ENCODE peak calls at places on chromosomes 12 and 14, in six cellular contexts. B is AG10803, K is AG04449, Q is A172, I is A673, X is AG20443. N is an unnamed sample.

GRCh38 chr14:23518716-23519115 is 32.8 kb downstream of the ZFHX2 start:
- DNase-seq in Q (no peak), I (no peak), B (no peak), K (no peak), X (no peak), N (peak)

GRCh38 chr14:86243158-86243557 is 713.2 kb downstream of the FLRT2 start:
- DNase-seq in I (no peak), B (no peak), K (no peak), Q (no peak), X (no peak), N (no peak)

GRCh38 chr12:57476162-57476992 is 3.3 kb downstream of the ARHGAP9 start:
- DNase-seq in K (no peak), X (no peak), I (no peak), Q (no peak), B (no peak), N (peak)

GRCh38 chr12:111406474-111407370 is 999 bp downstream of the SH2B3 start:
- DNase-seq in I (no peak), X (no peak), B (no peak), Q (no peak), K (no peak), N (peak)

GRCh38 chr14:105120056-105120455 is 48.5 kb downstream of the JAG2 start:
- DNase-seq in I (no peak), X (peak), Q (no peak), K (no peak), B (no peak), N (peak)

GRCh38 chr12:98744692-98745091 is 99.6 kb downstream of the APAF1 start:
- DNase-seq in I (peak), K (no peak), Q (no peak), X (peak), B (no peak), N (peak)

GRCh38 chr14:35883677-35884293 is 57.6 kb downstream of the BRMS1L start:
- DNase-seq in I (peak), K (no peak), B (peak), X (peak), Q (peak), N (peak)

GRCh38 chr12:88207921-88208640 is 66.0 kb downstream of the TMTC3 start:
- DNase-seq in X (peak), K (no peak), Q (no peak), B (peak), I (no peak), N (peak)

GRCh38 chr14:53044486-53044885 is 93.6 kb upstream of the FERMT2 start:
- DNase-seq in Q (peak), I (no peak), K (peak), B (peak), X (peak), N (peak)

GRCh38 chr14:21044106-21044618 is 2.0 kb downstream of the RNASE7 start:
- DNase-seq in X (no peak), Q (no peak), B (no peak), K (no peak), I (peak), N (no peak)

GRCh38 chr12:11730299-11731041 is 81.0 kb downstream of the ETV6 start:
- DNase-seq in I (no peak), K (no peak), B (no peak), X (no peak), Q (no peak), N (no peak)

GRCh38 chr12:64796205-64796845 is 28.1 kb upstream of the TBC1D30 start:
- DNase-seq in I (peak), Q (peak), B (peak), K (peak), X (peak), N (peak)

GRCh38 chr12:2959194-2959507 is at the start of gene TEAD4:
- DNase-seq in B (peak), K (no peak), Q (peak), I (peak), X (peak), N (peak)

GRCh38 chr12:94186461-94187237 is 38.3 kb downstream of the PLXNC1 start:
- DNase-seq in X (peak), K (no peak), I (peak), Q (no peak), B (peak), N (no peak)

GRCh38 chr14:74660167-74660566 is 48.1 kb upstream of the LTBP2 start:
- DNase-seq in K (no peak), I (no peak), X (no peak), B (no peak), Q (no peak), N (no peak)

GRCh38 chr12:110039085-110039807 is 9.1 kb downstream of the C12orf76 start:
- DNase-seq in Q (peak), K (peak), B (peak), X (peak), I (peak), N (peak)

GRCh38 chr14:99881011-99881410 is 87.8 kb downstream of the EML1 start:
- DNase-seq in I (no peak), X (peak), Q (no peak), K (no peak), B (peak), N (peak)

GRCh38 chr12:64609543-64610091 is 678 bp upstream of the RASSF3 start:
- DNase-seq in Q (no peak), X (peak), B (no peak), I (peak), K (no peak), N (peak)

GRCh38 chr14:50734950-50735697 is 67.0 kb upstream of the SAV1 start:
- DNase-seq in I (peak), X (no peak), K (no peak), Q (no peak), B (no peak), N (no peak)

GRCh38 chr12:116955382-116956021 is 44.8 kb downstream of the FBXW8 start:
- DNase-seq in I (peak), Q (no peak), B (no peak), K (no peak), X (no peak), N (no peak)

GRCh38 chr14:81246561-81247270 is 26.0 kb upstream of the GTF2A1 start:
- DNase-seq in B (peak), K (no peak), Q (no peak), I (no peak), X (peak), N (peak)

GRCh38 chr12:48442191-48442828 is 30.0 kb upstream of the ANP32D start:
- DNase-seq in B (no peak), I (no peak), X (no peak), K (no peak), Q (no peak), N (no peak)

GRCh38 chr12:91219511-91219910 is 36.9 kb upstream of the DCN start:
- DNase-seq in I (no peak), X (peak), Q (peak), B (peak), K (no peak), N (no peak)

GRCh38 chr14:53955671-53956426 is 776 bp downstream of the BMP4 start:
- DNase-seq in B (no peak), K (no peak), Q (no peak), I (peak), X (no peak), N (no peak)

GRCh38 chr12:12685305-12685704 is 10.7 kb downstream of the GPR19 start:
- DNase-seq in K (no peak), Q (no peak), I (no peak), B (no peak), X (no peak), N (no peak)

GRCh38 chr12:43914923-43915468 is 79.1 kb downstream of the TMEM117 start:
- DNase-seq in X (peak), K (no peak), I (peak), B (no peak), Q (no peak), N (no peak)

GRCh38 chr14:24741871-24742270 is 107.9 kb upstream of the GZMB start:
- DNase-seq in Q (peak), K (no peak), X (peak), B (peak), I (no peak), N (no peak)

GRCh38 chr12:102439391-102440108 is 40.8 kb downstream of the IGF1 start:
- DNase-seq in I (peak), Q (no peak), X (no peak), K (no peak), B (peak), N (no peak)

GRCh38 chr12:105092336-105092735 is 8.1 kb upstream of the ALDH1L2 start:
- DNase-seq in Q (no peak), I (no peak), B (no peak), K (no peak), X (no peak), N (no peak)

GRCh38 chr12:14390885-14391530 is 25.5 kb downstream of the ATF7IP start:
- DNase-seq in Q (no peak), I (no peak), K (no peak), X (no peak), B (no peak), N (no peak)

GRCh38 chr12:67430708-67431335 is 161.7 kb downstream of the CAND1 start:
- DNase-seq in Q (no peak), B (peak), I (no peak), X (peak), K (no peak), N (no peak)

GRCh38 chr12:113049976-113050742 is 6.4 kb upstream of the DTX1 start:
- DNase-seq in Q (no peak), B (no peak), K (no peak), X (no peak), I (no peak), N (peak)

GRCh38 chr12:48788852-48789775 is at the start of gene ADCY6:
- DNase-seq in X (peak), I (peak), B (peak), Q (peak), K (no peak), N (peak)

GRCh38 chr14:69424139-69424923 is 25.8 kb downstream of the SLC39A9 start:
- DNase-seq in I (no peak), X (peak), K (no peak), B (peak), Q (no peak), N (peak)

GRCh38 chr12:28893365-28893764 is 255.7 kb upstream of the FAR2 start:
- DNase-seq in Q (no peak), I (no peak), X (no peak), K (no peak), B (peak), N (peak)

GRCh38 chr12:99027491-99027890 is 382.4 kb downstream of the APAF1 start:
- DNase-seq in X (no peak), I (no peak), Q (peak), K (no peak), B (no peak), N (no peak)

GRCh38 chr12:102483466-102483865 is 3.1 kb upstream of the IGF1 start:
- DNase-seq in I (no peak), K (no peak), B (no peak), X (no peak), Q (no peak), N (no peak)